ENCODE peak calls at places on chromosomes 1 and 21, in four cellular contexts. T is SK-N-SH, D is endothelial cell of umbilical vein, O is DND-41. H is an unnamed sample.

GRCh38 chr1:27971674-27972073 is 11.9 kb downstream of the XKR8 start:
- DNase-seq in D (no peak), O (no peak), T (peak; percentile 48), H (no peak)

GRCh38 chr1:101203812-101204540 is 32.8 kb upstream of the S1PR1 start:
- DNase-seq in T (peak; percentile 30), D (peak; percentile 46), O (no peak), H (no peak)

GRCh38 chr1:180535418-180535999 is 23.3 kb upstream of the OVAAL start:
- DNase-seq in D (no peak), T (no peak), O (no peak), H (no peak)

GRCh38 chr21:38999148-38999547 is 184.1 kb downstream of the PSMG1 start:
- DNase-seq in O (no peak), T (peak; percentile 58), D (no peak), H (no peak)

GRCh38 chr1:27144349-27144748 is 10.6 kb downstream of the SLC9A1 start:
- DNase-seq in T (no peak), D (no peak), O (no peak), H (no peak)

GRCh38 chr1:53899206-53899628 is 5.2 kb downstream of the DIO1 start:
- DNase-seq in O (no peak), D (no peak), T (no peak), H (no peak)

GRCh38 chr1:55443175-55443933 is 228.2 kb upstream of the USP24 start:
- DNase-seq in T (no peak), D (peak; percentile 37), O (no peak), H (no peak)

GRCh38 chr1:165899461-165899941 is 72.1 kb downstream of the UCK2 start:
- DNase-seq in T (no peak), D (peak; percentile 73), O (no peak), H (no peak)

GRCh38 chr21:15367061-15367626 is 302.3 kb upstream of the NRIP1 start:
- DNase-seq in O (no peak), T (no peak), D (no peak), H (no peak)

GRCh38 chr1:233242827-233243483 is 52.6 kb downstream of the PCNX2 start:
- DNase-seq in O (no peak), T (no peak), D (peak; percentile 59), H (no peak)

GRCh38 chr1:21766210-21766609 is 16.7 kb downstream of the USP48 start:
- DNase-seq in O (no peak), D (no peak), T (no peak), H (no peak)

GRCh38 chr1:245875581-245876263 is 631.4 kb downstream of the SMYD3 start:
- DNase-seq in D (no peak), T (peak; percentile 33), O (no peak), H (no peak)

GRCh38 chr1:223345720-223346119 is 18.3 kb downstream of the SUSD4 start:
- DNase-seq in D (no peak), O (no peak), T (no peak), H (no peak)

GRCh38 chr1:112444269-112444668 is 48.3 kb downstream of the CTTNBP2NL start:
- DNase-seq in T (no peak), D (peak; percentile 84), O (no peak), H (no peak)

GRCh38 chr21:26451014-26451740 is 121.9 kb downstream of the CYYR1 start:
- DNase-seq in O (no peak), D (no peak), T (no peak), H (no peak)

GRCh38 chr1:97636941-97637340 is 283.9 kb downstream of the DPYD start:
- DNase-seq in O (no peak), D (no peak), T (no peak), H (no peak)

GRCh38 chr1:117290855-117291254 is 76.4 kb upstream of the MAN1A2 start:
- DNase-seq in O (no peak), T (no peak), D (no peak), H (no peak)

GRCh38 chr1:184532199-184532598 is 145.4 kb downstream of the C1orf21 start:
- DNase-seq in O (no peak), T (no peak), D (no peak), H (no peak)

GRCh38 chr1:30634507-30634906 is 88.9 kb downstream of the MATN1 start:
- DNase-seq in O (no peak), T (no peak), D (no peak), H (no peak)

GRCh38 chr1:38121231-38121680 is 74.7 kb upstream of the POU3F1 start:
- DNase-seq in D (no peak), O (no peak), T (no peak), H (no peak)

GRCh38 chr21:14306143-14306907 is 76.6 kb downstream of the HSPA13 start:
- DNase-seq in D (peak; percentile 43), T (no peak), O (no peak), H (no peak)

GRCh38 chr1:95309031-95309459 is 75.0 kb downstream of the RWDD3 start:
- DNase-seq in O (no peak), D (no peak), T (peak; percentile 73), H (no peak)

GRCh38 chr1:161359316-161359715 is 8.4 kb downstream of the CFAP126 start:
- DNase-seq in D (peak; percentile 27), O (no peak), T (peak; percentile 30), H (no peak)

GRCh38 chr1:217917277-217917887 is 286.2 kb downstream of the SPATA17 start:
- DNase-seq in T (no peak), O (no peak), D (no peak), H (no peak)

GRCh38 chr1:34863501-34863900 is 4.0 kb upstream of the SMIM12 start:
- DNase-seq in T (no peak), D (no peak), O (no peak), H (no peak)

GRCh38 chr1:118081387-118081786 is 103.6 kb downstream of the SPAG17 start:
- DNase-seq in T (no peak), O (no peak), D (no peak), H (no peak)

GRCh38 chr21:42677339-42678117 is 24.1 kb downstream of the PDE9A start:
- DNase-seq in T (no peak), O (peak; percentile 37), D (peak; percentile 65), H (no peak)

GRCh38 chr1:229834230-229834629 is 208.2 kb downstream of the URB2 start:
- DNase-seq in T (no peak), O (no peak), D (no peak), H (no peak)

GRCh38 chr1:4963251-4963650 is 308.8 kb downstream of the AJAP1 start:
- DNase-seq in D (no peak), T (no peak), O (no peak), H (no peak)

GRCh38 chr1:57599233-57599994 is 175.6 kb upstream of the DAB1 start:
- DNase-seq in T (no peak), O (no peak), D (no peak), H (no peak)

GRCh38 chr1:87331319-87332269 is 2.9 kb downstream of the LMO4 start:
- DNase-seq in T (peak; percentile 54), D (peak; percentile 67), O (peak; percentile 82), H (peak; percentile 80)
- H3K4me3 ChIP-seq in T (peak overlapping the region; percentile 84), D (peak overlapping the region; percentile 86), O (peak overlapping the region; percentile 41), H (peak overlapping the region; percentile 71)

GRCh38 chr1:156481527-156481926 is 19.0 kb downstream of the MEF2D start:
- DNase-seq in O (no peak), T (no peak), D (no peak), H (no peak)
- H3K27ac ChIP-seq in O (no peak overlapping the region), T (no peak overlapping the region), D (no peak overlapping the region), H (peak overlapping the region; percentile 21)

GRCh38 chr1:10793129-10793651 is 3.3 kb downstream of the CASZ1 start:
- DNase-seq in O (peak; percentile 47), D (no peak), T (no peak), H (no peak)
- H3K4me3 ChIP-seq in O (no peak overlapping the region), D (no peak overlapping the region), T (peak overlapping the region; percentile 39), H (no peak overlapping the region)

GRCh38 chr1:205075642-205076155 is 8.6 kb downstream of the TMEM81 start:
- DNase-seq in T (no peak), D (no peak), O (no peak), H (no peak)
- H3K27ac ChIP-seq in T (no peak overlapping the region), D (no peak overlapping the region), O (no peak overlapping the region), H (no peak overlapping the region)

DNA sequence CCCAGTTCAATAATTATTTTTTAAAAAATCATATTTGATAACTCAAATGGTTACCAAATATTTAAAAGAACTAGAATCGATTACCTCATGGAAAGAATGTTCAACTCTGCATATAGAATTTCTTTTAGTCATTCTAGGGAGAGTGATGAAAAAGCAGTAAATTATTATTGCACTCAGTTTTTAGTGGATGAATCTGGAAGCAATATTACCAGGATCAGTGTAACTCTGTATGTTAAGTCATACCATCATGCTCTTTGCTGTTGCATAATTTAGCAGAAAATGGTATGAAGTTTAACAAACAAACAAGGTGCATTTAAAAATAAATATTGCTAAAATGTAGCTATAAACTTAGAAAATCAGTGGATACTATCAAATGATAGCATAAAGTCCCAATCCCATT is 46.1 kb upstream of the ARHGAP29 start:
- DNase-seq in O (no peak), D (no peak), T (no peak), H (no peak)
- H3K4me3 ChIP-seq in O (no peak overlapping the region), D (no peak overlapping the region), T (no peak overlapping the region), H (no peak overlapping the region)

DNA sequence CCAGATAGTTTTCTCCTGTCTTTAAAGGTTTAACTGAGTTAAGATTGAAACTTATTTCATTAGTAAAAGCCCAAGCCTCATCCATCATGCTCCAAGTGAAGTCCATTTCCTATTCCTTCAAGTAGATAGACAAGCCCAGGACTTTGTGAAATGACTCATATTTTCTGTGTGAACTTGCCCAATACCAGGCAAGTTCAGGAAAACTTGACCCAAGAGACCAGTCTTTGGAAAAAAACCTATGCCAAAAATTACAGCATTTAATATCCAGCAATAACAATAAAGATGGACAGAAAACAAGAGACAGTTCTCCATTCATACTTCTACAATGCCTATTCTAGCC is 405 bp upstream of the RAB29 start:
- DNase-seq in T (no peak), D (peak; percentile 85), O (no peak), H (no peak)
- H3K27ac ChIP-seq in T (no peak overlapping the region), D (no peak overlapping the region), O (peak overlapping the region; percentile 81), H (peak overlapping the region; percentile 90)

GRCh38 chr1:84944767-84945486 is 51.9 kb upstream of the LPAR3 start:
- DNase-seq in T (peak; percentile 63), D (peak; percentile 90), O (peak; percentile 78), H (peak; percentile 90)
- H3K4me3 ChIP-seq in T (peak overlapping the region; percentile 48), D (peak overlapping the region; percentile 72), O (peak overlapping the region; percentile 29), H (peak overlapping the region; percentile 67)